ENCODE peak calls at places on chromosomes 1 and 21, in seven cellular contexts. F, B, H, J, T, L and S are unnamed samples. For H3K9me3, the result is how much of the 10 kb centered on the place peaks cover.

GRCh38 chr1:75438355-75438754 is 172.6 kb downstream of the SLC44A5 start:
- DNase-seq in F (no peak), B (no peak), H (no peak), J (no peak), T (no peak), L (no peak), S (no peak)

GRCh38 chr1:207020709-207021107 is 11.8 kb downstream of the C1orf116 start:
- DNase-seq in F (no peak), B (no peak), H (no peak), J (no peak), T (no peak), L (peak), S (no peak)

GRCh38 chr1:49356594-49356993 is 579.9 kb upstream of the BEND5 start:
- DNase-seq in F (no peak), B (no peak), H (no peak), J (no peak), T (no peak), L (peak), S (no peak)

GRCh38 chr1:180672505-180672904 is 40.7 kb downstream of the XPR1 start:
- DNase-seq in F (no peak), B (no peak), H (no peak), J (no peak), T (no peak), L (no peak), S (no peak)

GRCh38 chr21:45322960-45323461 is 35.3 kb upstream of the POFUT2 start:
- DNase-seq in F (peak), B (no peak), H (peak), J (no peak), T (no peak), L (no peak), S (no peak)

GRCh38 chr1:39625462-39626273 is 13.8 kb downstream of the HEYL start:
- DNase-seq in F (peak), B (no peak), H (no peak), J (no peak), T (peak), L (no peak), S (no peak)

GRCh38 chr21:24861471-24861870 is 745.8 kb downstream of the MRPL39 start:
- DNase-seq in F (no peak), B (no peak), H (no peak), J (no peak), T (no peak), L (no peak), S (no peak)

GRCh38 chr1:18396247-18396646 is 84.5 kb upstream of the KLHDC7A start:
- DNase-seq in F (no peak), B (no peak), H (no peak), J (no peak), T (peak), L (peak), S (peak)

GRCh38 chr1:24226754-24227153 is 39.7 kb upstream of the IFNLR1 start:
- DNase-seq in F (no peak), B (no peak), H (no peak), J (no peak), T (no peak), L (no peak), S (no peak)

DNA sequence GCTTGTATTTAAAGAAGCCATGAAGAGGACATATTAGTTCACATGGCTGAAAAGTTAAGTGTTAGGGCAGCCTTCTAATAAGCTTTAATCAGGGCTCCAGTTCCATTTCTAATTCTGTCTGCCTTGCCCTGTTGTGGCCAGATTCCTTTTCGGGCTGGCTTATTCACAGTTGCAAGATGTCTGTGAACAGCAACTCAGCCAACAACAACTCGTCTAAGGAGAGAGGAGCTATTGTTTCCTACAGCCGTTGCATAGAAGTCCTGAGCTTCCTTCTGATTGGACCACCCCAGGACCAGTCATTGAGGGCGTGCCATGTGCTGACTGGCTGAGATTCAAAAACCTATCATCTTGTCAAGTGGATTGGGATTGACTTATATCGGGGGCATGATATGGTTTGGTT is 18.6 kb upstream of the COQ8A start:
- DNase-seq in F (no peak), B (no peak), H (no peak), J (no peak), T (no peak), L (no peak), S (no peak)
- H3K9me3 ChIP-seq in F (under half), B (under half), H (under half), J (under half), T (under half), L (under half), S (under half)

GRCh38 chr1:64581786-64582185 is 111.9 kb downstream of the CACHD1 start:
- DNase-seq in F (no peak), B (no peak), H (no peak), J (no peak), T (no peak), L (no peak), S (peak)
- TF ChIP-seq EZH2 in F (no peak), B (no peak), H (no peak), J (no peak), T (no peak), L (no peak), S (no peak)

GRCh38 chr1:94236021-94236491 is 1.3 kb downstream of the ARHGAP29 start:
- DNase-seq in F (peak), B (no peak), H (no peak), J (no peak), T (no peak), L (no peak), S (peak)
- H3K27ac ChIP-seq in F (peak), B (peak), H (no peak), J (no peak), T (peak), L (peak), S (peak)

DNA sequence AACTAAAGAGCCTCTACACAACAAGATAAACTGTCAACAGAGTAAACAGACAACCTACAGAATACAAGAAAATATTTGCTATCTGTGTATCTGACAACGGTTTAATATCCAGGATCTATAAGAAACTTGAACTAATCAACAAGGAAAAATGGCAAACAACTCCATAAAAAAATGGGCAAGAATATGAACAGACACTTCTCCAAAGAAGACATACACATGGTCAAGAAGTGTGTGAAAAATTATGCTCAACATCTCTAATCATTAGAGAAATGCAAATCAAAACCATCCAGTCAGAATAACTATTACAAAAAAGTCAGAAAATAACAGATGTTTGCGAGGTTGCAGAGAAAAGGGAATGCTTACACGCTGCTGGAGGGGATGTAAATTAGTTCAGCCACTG is 8.0 kb downstream of the ZNF670 start:
- DNase-seq in F (no peak), B (no peak), H (no peak), J (no peak), T (no peak), L (no peak), S (no peak)
- H3K9me3 ChIP-seq in F (under half), B (under half), H (under half), J (under half), T (under half), L (under half), S (under half)

DNA sequence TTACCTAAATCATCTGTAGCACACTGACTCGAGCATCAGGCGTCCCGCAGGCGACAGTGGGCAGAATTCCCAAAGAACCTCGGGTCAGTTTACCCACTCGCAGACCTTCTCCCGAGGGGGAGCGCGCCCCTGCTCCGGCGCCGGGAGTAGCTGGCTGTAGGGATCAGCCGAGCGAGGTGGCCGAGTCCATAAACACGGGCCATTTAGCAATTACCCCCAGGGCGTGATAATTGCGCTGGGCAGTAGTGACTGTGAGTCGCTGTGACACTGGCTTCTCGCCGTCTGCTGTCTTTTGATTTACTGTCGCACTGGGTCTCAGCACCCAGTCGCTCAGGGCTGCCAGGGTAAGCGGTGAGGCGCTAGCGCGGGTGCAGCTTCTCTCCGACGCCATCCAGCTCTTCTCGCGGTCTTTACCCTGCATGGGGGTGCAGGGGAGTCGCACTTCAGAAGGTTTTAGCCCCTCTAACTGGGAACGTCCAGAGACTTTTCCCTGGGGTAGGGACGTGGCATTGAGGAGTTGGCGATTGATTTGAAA is 16.2 kb downstream of the HLX start:
- DNase-seq in F (no peak), B (no peak), H (no peak), J (no peak), T (no peak), L (no peak), S (no peak)
- TF ChIP-seq EZH2 in F (no peak), B (no peak), H (no peak), J (no peak), T (peak), L (peak), S (peak)

DNA sequence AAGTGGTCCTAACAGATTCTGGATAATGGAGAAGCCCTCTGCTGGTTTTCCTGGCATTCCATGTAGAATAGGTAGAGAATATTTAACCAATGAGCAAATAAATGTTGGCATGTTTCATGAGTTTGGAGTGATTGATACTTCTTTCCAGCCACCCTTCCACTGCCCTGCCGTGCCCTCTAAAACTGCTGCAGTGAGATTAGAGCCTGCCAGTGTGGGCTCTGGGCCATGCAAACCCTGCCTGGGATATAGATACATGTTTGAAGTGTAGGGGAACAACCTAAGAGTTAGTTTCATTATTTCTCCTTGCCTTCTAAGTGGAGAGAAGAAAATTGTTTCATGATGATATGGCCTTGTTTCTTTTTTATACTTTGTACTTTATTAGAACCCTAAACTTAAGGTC is 10.4 kb downstream of the UBE2Q1 start:
- DNase-seq in F (no peak), B (no peak), H (no peak), J (no peak), T (no peak), L (no peak), S (no peak)
- H3K27ac ChIP-seq in F (no peak), B (no peak), H (no peak), J (no peak), T (peak), L (no peak), S (no peak)

GRCh38 chr1:183989604-183990003 is 47.9 kb downstream of the COLGALT2 start:
- DNase-seq in F (no peak), B (no peak), H (no peak), J (no peak), T (no peak), L (no peak), S (no peak)
- H3K9me3 ChIP-seq in F (under half), B (under half), H (under half), J (under half), T (under half), L (under half), S (under half)

DNA sequence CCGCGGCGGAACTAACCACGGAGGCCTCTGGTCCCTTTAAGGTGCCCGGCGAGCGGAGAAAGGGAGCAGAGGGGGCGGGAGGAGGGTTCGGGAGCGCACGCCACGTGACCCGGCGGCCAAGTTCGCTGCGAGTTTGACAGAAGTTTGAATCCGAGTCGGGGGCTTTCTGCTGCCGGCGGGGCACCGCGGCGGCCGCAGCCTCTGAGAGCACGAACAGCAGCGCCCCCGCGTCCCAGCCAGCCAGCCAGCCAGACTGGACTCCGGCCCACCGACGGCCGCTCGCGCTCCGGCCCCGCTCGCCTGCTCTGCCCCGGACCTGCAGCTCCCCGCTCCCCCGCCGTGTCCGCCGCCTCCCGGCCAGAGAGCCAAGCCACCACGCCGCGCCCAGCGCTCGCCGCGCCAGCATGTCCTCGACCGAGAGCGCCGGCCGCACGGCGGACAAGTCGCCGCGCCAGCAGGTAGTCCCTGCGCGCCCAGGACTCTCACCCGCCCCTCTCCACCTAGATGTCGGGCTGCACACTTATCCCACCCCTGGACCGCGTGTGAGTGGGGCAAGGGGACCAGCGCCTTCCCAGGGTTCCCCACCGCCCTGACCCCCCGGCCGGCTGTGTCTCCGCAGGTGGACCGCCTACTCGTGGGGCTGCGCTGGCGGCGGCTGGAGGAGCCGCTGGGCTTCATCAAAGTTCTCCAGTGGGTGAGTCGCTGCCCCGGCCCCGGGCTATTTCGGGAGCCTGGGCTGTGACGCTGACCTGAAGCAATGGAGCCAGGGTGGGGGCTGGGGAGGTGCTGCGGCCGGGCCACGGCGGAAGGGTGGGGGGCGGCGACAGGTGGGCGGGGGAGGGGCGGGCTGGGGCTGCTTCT is at the start of gene SYPL2:
- DNase-seq in F (peak), B (peak), H (peak), J (no peak), T (peak), L (no peak), S (no peak)
- TF ChIP-seq EZH2 in F (peak), B (no peak), H (peak), J (no peak), T (peak), L (peak), S (peak)